ENCODE peak calls at places on chromosomes 13 and 19, in seven cellular contexts. U is lower lobe of right lung, K is AG04449, G is fibroblast of pulmonary artery, H is adrenal gland, W is stomach, D is IMR-90. V is an unnamed sample.

GRCh38 chr19:47573076-47574026 is at the start of gene ZNF541:
- DNase-seq in H (peak), G (peak), D (peak), K (no peak), W (peak), U (peak), V (peak)

GRCh38 chr13:21234537-21234936 is 58.1 kb downstream of the MRPL57 start:
- DNase-seq in K (no peak), H (no peak), D (no peak), W (no peak), U (no peak), G (no peak), V (peak)

GRCh38 chr19:29265436-29265835 is 52.5 kb upstream of the UQCRFS1 start:
- DNase-seq in W (no peak), D (no peak), H (no peak), U (no peak), K (no peak), G (no peak), V (no peak)

GRCh38 chr13:37175996-37176395 is 70.5 kb upstream of the CSNK1A1L start:
- DNase-seq in W (no peak), H (no peak), D (peak), K (peak), G (peak), U (no peak), V (peak)

GRCh38 chr19:6062274-6062673 is 48.0 kb downstream of the RFX2 start:
- DNase-seq in U (peak), G (peak), K (no peak), H (peak), D (no peak), W (peak), V (no peak)

GRCh38 chr19:35973487-35973886 is 21.5 kb upstream of the SDHAF1 start:
- DNase-seq in D (no peak), K (no peak), U (no peak), G (no peak), W (no peak), H (no peak), V (no peak)

GRCh38 chr19:55112781-55113569 is 4.5 kb downstream of the PPP1R12C start:
- DNase-seq in W (no peak), D (no peak), U (no peak), H (no peak), K (no peak), G (no peak), V (no peak)

GRCh38 chr19:16115309-16116039 is 3.8 kb downstream of the RAB8A start:
- DNase-seq in K (no peak), G (no peak), H (no peak), D (no peak), W (no peak), U (no peak), V (no peak)

GRCh38 chr19:38588041-38588440 is 29.7 kb downstream of the MAP4K1 start:
- DNase-seq in U (no peak), D (no peak), K (no peak), G (no peak), W (no peak), H (no peak), V (no peak)

GRCh38 chr19:947090-947706 is 21.4 kb downstream of the ARID3A start:
- DNase-seq in K (no peak), D (no peak), G (no peak), U (no peak), W (no peak), H (no peak), V (no peak)

GRCh38 chr13:62040806-62041205 is 625.2 kb upstream of the PCDH20 start:
- DNase-seq in U (no peak), G (no peak), W (no peak), K (no peak), D (no peak), H (no peak), V (no peak)

GRCh38 chr19:24054044-24054935 is 32.7 kb upstream of the ZNF254 start:
- DNase-seq in K (peak), U (no peak), D (peak), H (no peak), G (peak), W (no peak), V (peak)

GRCh38 chr13:29140277-29140676 is 320.1 kb downstream of the MTUS2 start:
- DNase-seq in W (no peak), G (peak), H (no peak), K (peak), D (no peak), U (no peak), V (peak)

GRCh38 chr13:29136341-29136740 is 316.2 kb downstream of the MTUS2 start:
- DNase-seq in W (no peak), G (no peak), U (no peak), K (no peak), D (no peak), H (no peak), V (no peak)

GRCh38 chr13:29137995-29138394 is 317.9 kb downstream of the MTUS2 start:
- DNase-seq in G (peak), H (no peak), D (no peak), K (no peak), U (no peak), W (no peak), V (no peak)

GRCh38 chr13:29131881-29132668 is 311.9 kb downstream of the MTUS2 start:
- DNase-seq in G (no peak), U (no peak), H (no peak), D (no peak), K (no peak), W (no peak), V (no peak)

GRCh38 chr13:29137016-29137415 is 316.9 kb downstream of the MTUS2 start:
- DNase-seq in D (no peak), K (no peak), W (no peak), G (no peak), H (no peak), U (no peak), V (no peak)
- TF ChIP-seq CTCF in D (no peak), K (no peak), W (no peak), G (no peak), H (no peak), U (no peak), V (no peak)

GRCh38 chr13:105139380-105140285 is 1395.8 kb downstream of the EFNB2 start:
- DNase-seq in U (peak), K (no peak), W (peak), H (peak), G (peak), D (peak), V (no peak)
- H3K4me3 ChIP-seq in U (peak), K (peak), W (peak), H (no peak), G (peak), D (peak), V (no peak)

GRCh38 chr13:97257800-97258799 is 36.0 kb downstream of the MBNL2 start:
- DNase-seq in W (no peak), H (peak), G (peak), U (no peak), D (peak), K (peak), V (peak)
- TF ChIP-seq CTCF in W (no peak), H (no peak), G (peak), U (no peak), D (peak), K (no peak), V (peak)

DNA sequence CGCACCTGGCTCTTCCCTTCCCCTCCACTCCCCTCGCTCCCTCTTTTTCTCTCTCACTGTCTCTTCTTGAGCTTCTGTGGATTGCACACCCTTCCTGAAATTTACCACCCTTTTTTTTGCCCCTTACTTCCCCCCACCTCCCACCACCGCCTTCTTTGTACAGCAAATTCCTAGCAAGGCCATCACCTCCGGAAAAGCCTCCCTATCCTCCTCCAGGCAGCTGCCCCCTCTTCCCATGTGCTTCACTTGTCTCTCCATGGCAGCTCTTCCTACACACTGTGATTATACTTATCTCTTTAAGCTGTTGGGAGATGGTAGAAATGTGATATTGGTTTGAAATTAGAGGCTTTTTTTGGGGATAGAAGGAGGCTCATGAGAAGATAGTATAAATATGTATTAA is 28.3 kb upstream of the KCTD4 start:
- DNase-seq in G (peak), U (no peak), W (no peak), D (no peak), H (no peak), K (no peak), V (no peak)
- H3K4me3 ChIP-seq in G (no peak), U (no peak), W (no peak), D (no peak), H (no peak), K (no peak), V (no peak)

GRCh38 chr19:42189133-42189532 is 28.3 kb downstream of the DEDD2 start:
- DNase-seq in H (no peak), D (no peak), W (no peak), G (no peak), U (no peak), K (no peak), V (no peak)

GRCh38 chr19:42185281-42185680 is 32.2 kb downstream of the DEDD2 start:
- DNase-seq in U (no peak), K (no peak), G (peak), W (no peak), H (no peak), D (peak), V (no peak)

GRCh38 chr19:42184401-42184861 is 33.0 kb downstream of the DEDD2 start:
- DNase-seq in D (peak), U (peak), G (peak), W (peak), H (peak), K (peak), V (peak)

GRCh38 chr19:42191855-42192254 is 25.6 kb downstream of the DEDD2 start:
- DNase-seq in W (peak), D (peak), U (no peak), H (no peak), K (no peak), G (peak), V (peak)

DNA sequence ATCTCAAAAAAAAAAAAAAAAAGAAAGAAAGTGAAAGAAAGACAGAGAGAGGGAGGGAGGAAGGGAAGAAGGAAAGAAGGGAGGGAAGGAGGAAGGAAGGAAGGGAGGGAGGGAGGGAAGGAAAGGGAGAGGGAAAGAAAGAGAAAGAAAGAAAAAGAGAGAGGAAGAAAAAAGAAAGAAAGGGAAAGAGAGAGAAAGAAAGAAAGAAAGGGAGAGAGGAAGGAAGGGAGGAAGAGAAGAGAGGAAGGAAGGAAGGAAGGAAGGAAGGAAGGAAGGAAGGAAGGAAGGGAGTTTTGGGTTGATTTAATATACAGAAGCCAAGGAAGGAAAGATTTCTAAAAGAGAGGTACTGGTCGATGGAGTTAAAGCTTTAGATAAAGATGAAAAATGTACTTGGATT is 28.8 kb downstream of the DEDD2 start:
- DNase-seq in K (no peak), U (no peak), W (no peak), G (no peak), D (no peak), H (no peak), V (no peak)
- TF ChIP-seq CTCF in K (no peak), U (no peak), W (no peak), G (no peak), D (no peak), H (no peak), V (no peak)

GRCh38 chr13:29935309-29935981 is 85.0 kb upstream of the UBL3 start:
- DNase-seq in K (no peak), W (peak), U (peak), D (no peak), G (no peak), H (no peak), V (no peak)
- H3K4me3 ChIP-seq in K (no peak), W (no peak), U (peak), D (no peak), G (no peak), H (no peak), V (no peak)

DNA sequence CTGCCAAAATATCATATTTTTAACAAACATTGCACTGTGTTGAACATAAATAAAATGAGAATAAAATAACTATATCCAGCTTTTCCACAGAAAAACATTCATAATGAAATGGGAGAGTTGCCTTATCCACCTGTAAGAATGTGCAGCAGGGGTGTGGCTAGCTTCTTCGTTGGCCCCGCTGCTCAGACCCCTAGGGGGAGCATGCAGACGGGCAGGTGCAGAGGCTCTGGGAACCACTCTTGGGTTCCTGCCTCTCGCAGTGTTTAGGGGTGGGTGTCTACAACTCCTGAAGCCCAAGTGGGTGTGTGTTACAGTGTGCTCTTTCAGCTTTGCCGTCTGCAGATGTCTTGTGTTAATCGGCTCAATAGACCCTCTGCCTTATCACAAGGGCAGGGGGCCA is 121.7 kb downstream of the SLITRK5 start:
- DNase-seq in G (no peak), K (no peak), W (no peak), U (no peak), H (no peak), D (no peak), V (no peak)
- TF ChIP-seq CTCF in G (no peak), K (no peak), W (no peak), U (no peak), H (no peak), D (no peak), V (no peak)

DNA sequence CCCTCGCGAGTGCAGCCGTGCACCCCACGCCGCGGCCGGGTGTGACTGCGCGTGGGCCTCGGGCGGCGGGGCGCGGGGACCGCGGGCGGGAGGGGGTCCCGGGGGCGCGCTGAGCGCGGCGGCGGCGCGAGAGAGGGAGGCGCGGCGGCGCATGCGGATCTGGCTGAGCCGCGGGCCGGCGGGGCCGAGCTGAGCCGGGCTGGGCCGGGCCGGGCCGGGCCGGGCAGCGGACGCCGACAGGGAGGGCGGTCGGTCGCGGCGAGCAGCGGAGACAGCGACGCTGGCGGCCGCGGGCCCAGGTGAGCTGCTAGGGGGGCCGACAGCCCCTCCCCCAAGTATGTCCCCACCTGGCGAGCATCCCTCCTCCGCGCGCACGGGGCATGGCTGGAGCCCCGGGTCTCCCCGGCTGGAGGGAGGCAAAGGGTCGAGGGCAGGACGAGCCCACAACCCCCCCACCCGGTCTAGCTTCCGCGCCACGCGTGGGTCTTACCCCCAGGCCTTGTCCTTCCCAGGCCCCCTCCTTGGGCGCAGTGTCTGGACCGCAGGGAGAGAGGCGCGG is 285 bp downstream of the SPTBN4 start:
- DNase-seq in D (no peak), U (peak), G (no peak), W (no peak), K (no peak), H (peak), V (no peak)
- H3K4me3 ChIP-seq in D (peak), U (peak), G (peak), W (peak), K (peak), H (no peak), V (peak)

DNA sequence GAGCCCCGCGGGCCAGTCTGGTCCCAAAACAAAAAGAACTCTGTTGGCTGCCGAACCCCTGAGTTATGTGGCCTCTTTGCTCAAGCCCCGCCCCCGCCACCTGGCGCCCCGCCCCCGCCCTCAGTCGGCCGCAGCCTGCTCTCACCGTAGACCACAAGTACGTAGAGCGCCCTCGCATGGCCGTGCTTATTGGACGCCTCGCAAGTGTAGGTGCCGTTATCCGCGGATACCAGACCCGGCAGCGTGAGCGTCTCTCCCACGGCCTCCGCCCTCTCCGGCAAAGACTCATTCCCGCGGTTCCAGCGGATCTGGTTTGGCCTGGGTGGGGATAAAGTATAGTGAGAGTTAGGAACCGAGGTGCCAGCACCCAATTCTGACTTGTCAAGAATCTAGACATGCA is 5.5 kb upstream of the ZNF428 start:
- DNase-seq in G (peak), W (peak), D (peak), H (peak), U (peak), K (no peak), V (no peak)
- TF ChIP-seq CTCF in G (no peak), W (no peak), D (no peak), H (no peak), U (peak), K (no peak), V (no peak)

V was measured in foreskin fibroblast.